ENCODE peak calls at places on chromosomes 7 and 10, in five cellular contexts. One of them, this sample, is unnamed.
A peak's percentile ranks its signal among the peaks of the same experiment; 100 is the strongest.

GRCh38 chr7:4965295-4966022 is 6.5 kb upstream of the MMD2 start:
- DNase-seq in psoas muscle: no peak
- DNase-seq in body of pancreas: no peak
- DNase-seq in Panc1: no peak
- DNase-seq in tibial nerve: no peak
- DNase-seq in this sample: no peak

GRCh38 chr7:72042855-72043254 is 369.3 kb downstream of the CALN1 start:
- DNase-seq in psoas muscle: no peak
- DNase-seq in tibial nerve: no peak
- DNase-seq in Panc1: no peak
- DNase-seq in body of pancreas: no peak
- DNase-seq in this sample: no peak

GRCh38 chr10:25017247-25017590 is 807 bp downstream of the THNSL1 start:
- DNase-seq in tibial nerve: peak; percentile 7
- DNase-seq in body of pancreas: peak; percentile 21
- DNase-seq in Panc1: no peak
- DNase-seq in psoas muscle: no peak
- DNase-seq in this sample: no peak

GRCh38 chr10:89414879-89415821 is 782 bp downstream of the IFIT5 start:
- DNase-seq in psoas muscle: peak; percentile 52
- DNase-seq in Panc1: no peak
- DNase-seq in body of pancreas: peak; percentile 48
- DNase-seq in tibial nerve: peak; percentile 63
- DNase-seq in this sample: no peak

GRCh38 chr7:91780526-91780925 is 100.0 kb downstream of the MTERF1 start:
- DNase-seq in psoas muscle: no peak
- DNase-seq in body of pancreas: no peak
- DNase-seq in Panc1: no peak
- DNase-seq in tibial nerve: no peak
- DNase-seq in this sample: no peak

GRCh38 chr7:18778594-18778993 is 283.0 kb downstream of the HDAC9 start:
- DNase-seq in psoas muscle: no peak
- DNase-seq in tibial nerve: no peak
- DNase-seq in body of pancreas: no peak
- DNase-seq in Panc1: no peak
- DNase-seq in this sample: no peak

GRCh38 chr10:110008518-110009339 is 945 bp downstream of the ADD3 start:
- DNase-seq in Panc1: no peak
- DNase-seq in tibial nerve: peak; percentile 42
- DNase-seq in psoas muscle: peak; percentile 15
- DNase-seq in body of pancreas: peak; percentile 71
- DNase-seq in this sample: no peak

GRCh38 chr7:136845899-136846465 is 22.5 kb upstream of the CHRM2 start:
- DNase-seq in body of pancreas: no peak
- DNase-seq in Panc1: no peak
- DNase-seq in tibial nerve: no peak
- DNase-seq in psoas muscle: no peak
- DNase-seq in this sample: no peak

GRCh38 chr10:98047009-98047741 is 16.8 kb upstream of the CRTAC1 start:
- DNase-seq in body of pancreas: no peak
- DNase-seq in tibial nerve: no peak
- DNase-seq in psoas muscle: no peak
- DNase-seq in Panc1: no peak
- DNase-seq in this sample: no peak

GRCh38 chr7:8365499-8366110 is 67.8 kb upstream of the NXPH1 start:
- DNase-seq in Panc1: peak; percentile 20
- DNase-seq in psoas muscle: no peak
- DNase-seq in tibial nerve: no peak
- DNase-seq in body of pancreas: no peak
- DNase-seq in this sample: no peak

GRCh38 chr7:25255603-25256320 is 27.5 kb upstream of the NPVF start:
- DNase-seq in Panc1: no peak
- DNase-seq in tibial nerve: no peak
- DNase-seq in psoas muscle: no peak
- DNase-seq in body of pancreas: no peak
- DNase-seq in this sample: no peak

GRCh38 chr10:1543596-1543995 is 193.7 kb downstream of the ADARB2 start:
- DNase-seq in psoas muscle: no peak
- DNase-seq in Panc1: no peak
- DNase-seq in body of pancreas: no peak
- DNase-seq in tibial nerve: no peak
- DNase-seq in this sample: no peak

GRCh38 chr10:69728335-69728861 is 73.3 kb upstream of the COL13A1 start:
- DNase-seq in tibial nerve: no peak
- DNase-seq in psoas muscle: no peak
- DNase-seq in body of pancreas: no peak
- DNase-seq in Panc1: no peak
- DNase-seq in this sample: no peak

GRCh38 chr7:147136369-147136768 is 1019.8 kb downstream of the CNTNAP2 start:
- DNase-seq in Panc1: no peak
- DNase-seq in body of pancreas: no peak
- DNase-seq in tibial nerve: peak; percentile 8
- DNase-seq in psoas muscle: no peak
- DNase-seq in this sample: no peak

GRCh38 chr10:73874267-73875138 is at the start of gene CAMK2G:
- DNase-seq in body of pancreas: peak; percentile 84
- DNase-seq in Panc1: no peak
- DNase-seq in tibial nerve: peak; percentile 58
- DNase-seq in psoas muscle: peak; percentile 89
- DNase-seq in this sample: no peak

GRCh38 chr7:105596866-105597265 is 15.6 kb upstream of the EFCAB10 start:
- DNase-seq in Panc1: no peak
- DNase-seq in tibial nerve: no peak
- DNase-seq in psoas muscle: no peak
- DNase-seq in body of pancreas: no peak
- DNase-seq in this sample: no peak

GRCh38 chr10:104639595-104640338 is 1.3 kb upstream of the SORCS3 start:
- DNase-seq in tibial nerve: no peak
- DNase-seq in psoas muscle: no peak
- DNase-seq in Panc1: no peak
- DNase-seq in body of pancreas: no peak
- DNase-seq in this sample: no peak

GRCh38 chr10:3525832-3526449 is 259.1 kb downstream of the KLF6 start:
- DNase-seq in psoas muscle: peak; percentile 44
- DNase-seq in tibial nerve: peak; percentile 51
- DNase-seq in body of pancreas: no peak
- DNase-seq in Panc1: peak; percentile 32
- DNase-seq in this sample: peak; percentile 79

DNA sequence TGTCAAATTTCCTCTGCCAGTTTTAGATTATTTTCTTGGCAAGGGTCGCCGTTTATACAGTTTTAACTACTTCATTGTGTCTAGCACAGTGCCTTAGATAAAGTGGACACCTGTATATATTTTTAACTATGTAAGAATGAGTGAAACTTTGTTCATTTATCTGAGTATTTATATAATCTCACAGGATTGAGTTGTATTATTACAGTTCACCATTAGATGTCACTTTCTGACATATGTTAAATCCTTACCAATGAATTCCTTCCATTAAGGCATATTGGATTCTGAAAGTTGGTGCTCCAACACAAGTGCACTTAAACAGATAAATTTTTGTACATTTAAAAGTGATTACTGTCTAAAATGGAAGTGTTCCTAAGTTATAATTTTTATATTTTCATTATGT is 43.0 kb downstream of the ZMYND11 start:
- DNase-seq in tibial nerve: no peak
- DNase-seq in Panc1: peak; percentile 4
- DNase-seq in body of pancreas: no peak
- DNase-seq in psoas muscle: no peak
- DNase-seq in this sample: no peak
- TF ChIP-seq CTCF in tibial nerve: peak; percentile 28
- TF ChIP-seq CTCF in Panc1: peak; percentile 29
- TF ChIP-seq CTCF in body of pancreas: peak; percentile 38
- TF ChIP-seq CTCF in psoas muscle: peak; percentile 45
- TF ChIP-seq CTCF in this sample: peak; percentile 34

DNA sequence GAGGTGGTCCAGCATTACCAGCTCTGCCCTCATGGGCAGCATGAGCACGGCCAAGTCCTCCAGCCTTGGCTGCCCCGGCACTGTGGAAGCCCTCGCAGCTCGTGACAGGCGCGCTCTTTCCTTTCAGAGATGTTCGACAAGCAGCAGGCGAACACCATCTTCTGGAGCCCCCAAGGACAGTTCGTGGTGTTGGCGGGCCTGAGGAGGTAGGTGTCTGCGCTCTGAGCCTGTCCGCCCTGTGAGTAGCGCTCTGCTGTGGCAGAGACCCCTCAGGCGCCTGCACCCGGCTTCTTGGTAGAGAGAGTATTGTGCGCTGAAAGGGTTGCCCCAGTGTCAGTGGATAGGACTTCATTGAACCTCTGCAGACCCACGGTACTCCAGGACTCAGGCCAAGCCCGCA is 19.8 kb downstream of the EIF3B start:
- DNase-seq in body of pancreas: no peak
- DNase-seq in tibial nerve: no peak
- DNase-seq in Panc1: no peak
- DNase-seq in psoas muscle: no peak
- DNase-seq in this sample: no peak
- H3K36me3 ChIP-seq in body of pancreas: peaks cover 56% of the 10 kb centered on the region
- H3K36me3 ChIP-seq in tibial nerve: peaks cover 96% of the 10 kb centered on the region
- H3K36me3 ChIP-seq in Panc1: peaks cover 50% of the 10 kb centered on the region
- H3K36me3 ChIP-seq in psoas muscle: peaks cover 22% of the 10 kb centered on the region
- H3K36me3 ChIP-seq in this sample: peaks cover 50% of the 10 kb centered on the region

GRCh38 chr10:128178319-128178937 is 52.2 kb upstream of the MKI67 start:
- DNase-seq in tibial nerve: no peak
- DNase-seq in psoas muscle: no peak
- DNase-seq in body of pancreas: no peak
- DNase-seq in Panc1: no peak
- DNase-seq in this sample: no peak
- H3K27me3 ChIP-seq in tibial nerve: no peaks in the 10 kb centered on the region
- H3K27me3 ChIP-seq in psoas muscle: no peaks in the 10 kb centered on the region
- H3K27me3 ChIP-seq in body of pancreas: no peaks in the 10 kb centered on the region
- H3K27me3 ChIP-seq in Panc1: peaks cover 9% of the 10 kb centered on the region
- H3K27me3 ChIP-seq in this sample: no peaks in the 10 kb centered on the region

GRCh38 chr7:113086928-113087277 is 276 bp upstream of the GPR85 start:
- DNase-seq in Panc1: no peak
- DNase-seq in body of pancreas: no peak
- DNase-seq in psoas muscle: no peak
- DNase-seq in tibial nerve: no peak
- DNase-seq in this sample: no peak

GRCh38 chr7:113084499-113085172 is 2.0 kb downstream of the GPR85 start:
- DNase-seq in body of pancreas: no peak
- DNase-seq in tibial nerve: no peak
- DNase-seq in psoas muscle: no peak
- DNase-seq in Panc1: no peak
- DNase-seq in this sample: no peak

GRCh38 chr7:113086431-113086888 is at the start of gene GPR85:
- DNase-seq in tibial nerve: peak; percentile 4
- DNase-seq in body of pancreas: peak; percentile 21
- DNase-seq in Panc1: no peak
- DNase-seq in psoas muscle: peak; percentile 50
- DNase-seq in this sample: no peak

GRCh38 chr7:113087278-113087998 is 811 bp upstream of the GPR85 start:
- DNase-seq in tibial nerve: no peak
- DNase-seq in psoas muscle: no peak
- DNase-seq in Panc1: no peak
- DNase-seq in body of pancreas: no peak
- DNase-seq in this sample: peak; percentile 79

GRCh38 chr7:113085781-113086390 is 741 bp downstream of the GPR85 start:
- DNase-seq in body of pancreas: no peak
- DNase-seq in Panc1: no peak
- DNase-seq in psoas muscle: no peak
- DNase-seq in tibial nerve: no peak
- DNase-seq in this sample: no peak
- TF ChIP-seq CTCF in body of pancreas: no peak
- TF ChIP-seq CTCF in Panc1: no peak
- TF ChIP-seq CTCF in psoas muscle: no peak
- TF ChIP-seq CTCF in tibial nerve: no peak
- TF ChIP-seq CTCF in this sample: no peak

This sample was measured in BJ.